ENCODE peak calls at places on chromosomes 1 and 21, in nine cellular contexts. A is right lobe of liver; I is CD4-positive, CD25-positive, alpha-beta regulatory T cell; O is adipocyte; N is heart left ventricle; H is thoracic aorta; B is Karpas-422; J is lower lobe of right lung; X is Panc1. S is an unnamed sample. For H3K9me3, the result is how much of the 10 kb centered on the place peaks cover.

GRCh38 chr1:211537253-211537652 is 41.7 kb downstream of the SLC30A1 start:
- DNase-seq in A (no peak), I (no peak), O (no peak), N (no peak), H (no peak), B (no peak), J (no peak), X (no peak), S (no peak)

GRCh38 chr21:25573409-25574206 is 33.7 kb downstream of the MRPL39 start:
- DNase-seq in A (no peak), I (peak), O (peak), N (no peak), H (no peak), B (no peak), J (no peak), X (peak), S (peak)

GRCh38 chr1:230069813-230070212 is 2.8 kb downstream of the GALNT2 start:
- DNase-seq in A (peak), I (no peak), O (no peak), N (no peak), H (no peak), B (no peak), J (no peak), X (no peak), S (no peak)

GRCh38 chr1:198467342-198467741 is 73.1 kb downstream of the ATP6V1G3 start:
- DNase-seq in A (no peak), I (no peak), O (no peak), N (no peak), H (no peak), B (peak), J (no peak), X (no peak), S (no peak)

GRCh38 chr1:205313681-205314308 is 7.8 kb downstream of the NUAK2 start:
- DNase-seq in A (no peak), I (peak), O (peak), N (peak), H (no peak), B (peak), J (peak), X (no peak), S (no peak)

GRCh38 chr1:180615493-180616290 is 16.1 kb upstream of the XPR1 start:
- DNase-seq in A (no peak), I (no peak), O (no peak), N (no peak), H (no peak), B (no peak), J (no peak), X (no peak), S (no peak)

GRCh38 chr1:245652660-245653427 is 498.1 kb downstream of the KIF26B start:
- DNase-seq in A (no peak), I (no peak), O (no peak), N (no peak), H (no peak), B (no peak), J (no peak), X (no peak), S (no peak)

GRCh38 chr1:240888039-240888786 is 276.3 kb upstream of the GREM2 start:
- DNase-seq in A (peak), I (peak), O (peak), N (no peak), H (no peak), B (peak), J (no peak), X (peak), S (no peak)

GRCh38 chr1:157043685-157044084 is 1.9 kb downstream of the ARHGEF11 start:
- DNase-seq in A (no peak), I (no peak), O (no peak), N (no peak), H (no peak), B (no peak), J (no peak), X (no peak), S (no peak)

GRCh38 chr1:53891021-53891420 is 1.4 kb upstream of the YIPF1 start:
- DNase-seq in A (no peak), I (no peak), O (no peak), N (no peak), H (no peak), B (no peak), J (no peak), X (no peak), S (no peak)

GRCh38 chr1:169109561-169110134 is 3.2 kb downstream of the ATP1B1 start:
- DNase-seq in A (peak), I (no peak), O (peak), N (peak), H (no peak), B (no peak), J (peak), X (peak), S (no peak)

GRCh38 chr1:156213644-156213966 is 798 bp downstream of the PMF1 start:
- DNase-seq in A (no peak), I (no peak), O (no peak), N (no peak), H (no peak), B (no peak), J (no peak), X (no peak), S (no peak)

GRCh38 chr1:16072616-16073484 is 601 bp downstream of the FAM131C start:
- DNase-seq in A (no peak), I (no peak), O (peak), N (no peak), H (no peak), B (no peak), J (no peak), X (no peak), S (no peak)

GRCh38 chr1:1402081-1402900 is 3.2 kb upstream of the CCNL2 start:
- DNase-seq in A (no peak), I (peak), O (peak), N (no peak), H (no peak), B (peak), J (no peak), X (peak), S (no peak)

GRCh38 chr21:41784456-41785102 is 17.7 kb upstream of the RIPK4 start:
- DNase-seq in A (no peak), I (no peak), O (no peak), N (no peak), H (no peak), B (no peak), J (no peak), X (no peak), S (no peak)

GRCh38 chr1:205698921-205699320 is 18.6 kb upstream of the SLC45A3 start:
- DNase-seq in A (no peak), I (no peak), O (no peak), N (no peak), H (no peak), B (no peak), J (no peak), X (no peak), S (no peak)

GRCh38 chr1:74504125-74505065 is 8.0 kb downstream of the LRRC53 start:
- DNase-seq in A (no peak), I (peak), O (peak), N (peak), H (no peak), B (peak), J (no peak), X (peak), S (no peak)

GRCh38 chr1:208256556-208256955 is 12.4 kb upstream of the PLXNA2 start:
- DNase-seq in A (no peak), I (no peak), O (peak), N (no peak), H (no peak), B (no peak), J (no peak), X (no peak), S (no peak)

GRCh38 chr1:217921126-217921900 is 290.2 kb downstream of the SPATA17 start:
- DNase-seq in A (no peak), I (no peak), O (no peak), N (no peak), H (no peak), B (no peak), J (no peak), X (no peak), S (no peak)

GRCh38 chr1:26317612-26318337 is at the start of gene CD52:
- DNase-seq in A (no peak), I (peak), O (no peak), N (no peak), H (no peak), B (peak), J (no peak), X (no peak), S (peak)

GRCh38 chr1:12518956-12519707 is 98.9 kb downstream of the DHRS3 start:
- DNase-seq in A (peak), I (no peak), O (no peak), N (peak), H (no peak), B (no peak), J (peak), X (no peak), S (no peak)

GRCh38 chr21:24225432-24225831 is 1381.8 kb downstream of the MRPL39 start:
- DNase-seq in A (no peak), I (no peak), O (peak), N (no peak), H (no peak), B (no peak), J (no peak), X (no peak), S (no peak)

GRCh38 chr21:24220466-24220865 is 1386.8 kb downstream of the MRPL39 start:
- DNase-seq in A (no peak), I (no peak), O (no peak), N (no peak), H (no peak), B (no peak), J (no peak), X (no peak), S (no peak)

GRCh38 chr21:24223625-24224024 is 1383.7 kb downstream of the MRPL39 start:
- DNase-seq in A (no peak), I (no peak), O (peak), N (no peak), H (no peak), B (no peak), J (no peak), X (no peak), S (no peak)

GRCh38 chr21:24224411-24224810 is 1382.9 kb downstream of the MRPL39 start:
- DNase-seq in A (no peak), I (no peak), O (no peak), N (no peak), H (no peak), B (no peak), J (no peak), X (no peak), S (no peak)
- H3K9me3 ChIP-seq in A (under half), I (under half), O (under half), N (under half), H (under half), B (under half), J (under half), X (under half), S (under half)

GRCh38 chr1:197272791-197273190 is 4.7 kb downstream of the CRB1 start:
- DNase-seq in A (no peak), I (no peak), O (no peak), N (no peak), H (no peak), B (no peak), J (no peak), X (no peak), S (no peak)
- H3K9me3 ChIP-seq in A (under half), I (under half), O (under half), N (under half), H (under half), B (under half), J (under half), X (under half), S (under half)

DNA sequence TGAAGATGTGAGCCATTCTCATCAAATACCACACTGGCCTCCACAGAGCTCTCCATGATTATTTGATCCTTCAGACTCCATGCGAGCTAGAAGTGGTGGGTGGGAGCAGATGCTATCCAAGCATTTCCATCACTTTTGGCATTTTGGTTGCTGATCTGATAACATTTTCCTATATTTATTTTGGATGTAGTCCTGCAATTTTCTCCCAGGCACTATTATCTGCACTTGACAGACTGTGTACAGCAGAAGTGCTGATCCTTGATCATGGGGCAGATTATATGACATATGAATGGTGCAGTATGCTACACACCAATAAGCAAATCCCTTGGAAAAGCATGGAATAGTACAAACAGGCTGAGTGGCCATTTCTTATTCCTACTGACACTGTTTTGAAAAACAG is 167.6 kb upstream of the LRRC7 start:
- DNase-seq in A (no peak), I (no peak), O (no peak), N (no peak), H (no peak), B (no peak), J (no peak), X (no peak), S (no peak)
- H3K9me3 ChIP-seq in A (under half), I (under half), O (under half), N (under half), H (under half), B (under half), J (under half), X (under half), S (under half)

GRCh38 chr21:44532712-44533111 is 7.3 kb downstream of the KRTAP10-1 start:
- DNase-seq in A (peak), I (no peak), O (no peak), N (peak), H (no peak), B (no peak), J (no peak), X (no peak), S (no peak)

GRCh38 chr21:44533121-44533890 is 6.7 kb downstream of the KRTAP10-1 start:
- DNase-seq in A (peak), I (no peak), O (no peak), N (peak), H (no peak), B (no peak), J (peak), X (no peak), S (no peak)

GRCh38 chr21:44534688-44535087 is 5.3 kb downstream of the KRTAP10-1 start:
- DNase-seq in A (peak), I (no peak), O (no peak), N (no peak), H (no peak), B (no peak), J (no peak), X (no peak), S (no peak)

GRCh38 chr21:44532165-44532564 is 7.8 kb downstream of the KRTAP10-1 start:
- DNase-seq in A (peak), I (no peak), O (no peak), N (no peak), H (no peak), B (no peak), J (no peak), X (no peak), S (no peak)

GRCh38 chr21:44533891-44534627 is 5.9 kb downstream of the KRTAP10-1 start:
- DNase-seq in A (peak), I (no peak), O (no peak), N (peak), H (no peak), B (peak), J (no peak), X (no peak), S (no peak)
- H3K9me3 ChIP-seq in A (under half), I (under half), O (under half), N (under half), H (under half), B (under half), J (under half), X (under half), S (under half)

GRCh38 chr1:35129080-35129479 is 49.9 kb downstream of the ZMYM1 start:
- DNase-seq in A (no peak), I (no peak), O (no peak), N (no peak), H (no peak), B (no peak), J (no peak), X (no peak), S (no peak)
- H3K9me3 ChIP-seq in A (under half), I (under half), O (under half), N (under half), H (under half), B (under half), J (under half), X (under half), S (under half)

S was measured in T-helper 17 cell.